ENCODE peak calls at places on chromosomes 16 and 17, in six cellular contexts. X, I, Y, M, R and U are unnamed samples.

GRCh38 chr17:16354585-16354984 is 1.3 kb upstream of the CENPV start:
- DNase-seq in Y (no peak), M (no peak), I (no peak), R (no peak), X (no peak), U (no peak)

GRCh38 chr16:31029272-31029671 is 4.1 kb upstream of the STX4 start:
- DNase-seq in R (no peak), X (no peak), Y (no peak), I (no peak), M (no peak), U (no peak)

GRCh38 chr16:10614685-10615084 is 34.3 kb upstream of the EMP2 start:
- DNase-seq in I (no peak), M (no peak), Y (no peak), R (no peak), X (no peak), U (no peak)

GRCh38 chr16:75219838-75220237 is 1.1 kb downstream of the CTRB1 start:
- DNase-seq in I (no peak), M (no peak), X (no peak), R (no peak), Y (no peak), U (no peak)

GRCh38 chr17:3905017-3905486 is 11.2 kb downstream of the P2RX1 start:
- DNase-seq in X (no peak), I (no peak), M (no peak), R (no peak), Y (no peak), U (peak; percentile 95)

GRCh38 chr16:67637625-67638024 is 7.3 kb upstream of the CARMIL2 start:
- DNase-seq in R (no peak), I (no peak), Y (no peak), M (no peak), X (no peak), U (no peak)

GRCh38 chr17:57051886-57052342 is 33.1 kb upstream of the AKAP1 start:
- DNase-seq in R (no peak), I (no peak), M (no peak), Y (no peak), X (no peak), U (no peak)

GRCh38 chr16:66529475-66529874 is 20.4 kb downstream of the TK2 start:
- DNase-seq in R (no peak), X (no peak), Y (no peak), M (no peak), I (no peak), U (no peak)

GRCh38 chr17:61410555-61411089 is 11.0 kb downstream of the TBX2 start:
- DNase-seq in I (peak; percentile 60), R (peak; percentile 78), Y (peak; percentile 69), X (peak; percentile 85), M (peak; percentile 90), U (peak; percentile 53)

GRCh38 chr17:51419476-51419875 is 159.1 kb downstream of the UTP18 start:
- DNase-seq in M (no peak), R (no peak), I (no peak), X (no peak), Y (no peak), U (peak; percentile 20)

GRCh38 chr17:49505854-49506253 is 10.8 kb downstream of the NGFR start:
- DNase-seq in R (no peak), Y (peak; percentile 27), I (no peak), X (peak; percentile 52), M (peak; percentile 69), U (no peak)

GRCh38 chr17:46141645-46142044 is 51.6 kb downstream of the KANSL1 start:
- DNase-seq in I (no peak), X (no peak), Y (no peak), M (no peak), R (no peak), U (no peak)

GRCh38 chr16:84302111-84302954 is 7.7 kb downstream of the WFDC1 start:
- DNase-seq in M (no peak), X (no peak), I (no peak), R (no peak), Y (no peak), U (no peak)

GRCh38 chr17:1829579-1830257 is at the start of the genes RPA1 and SMYD4:
- DNase-seq in M (peak; percentile 90), Y (peak; percentile 85), R (peak; percentile 85), X (peak; percentile 86), I (peak; percentile 89), U (peak; percentile 86)

GRCh38 chr17:64420143-64420670 is 28.7 kb upstream of the MILR1 start:
- DNase-seq in Y (peak; percentile 39), M (no peak), I (peak; percentile 85), X (no peak), R (no peak), U (peak; percentile 19)

GRCh38 chr17:68437979-68438877 is 19.1 kb downstream of the WIPI1 start:
- DNase-seq in X (no peak), Y (peak; percentile 42), R (no peak), M (no peak), I (no peak), U (peak; percentile 65)

GRCh38 chr17:5097101-5097834 is 14.4 kb downstream of the ZNF232 start:
- DNase-seq in I (no peak), R (no peak), Y (no peak), M (peak; percentile 77), X (peak; percentile 44), U (peak; percentile 66)

GRCh38 chr17:75338335-75338734 is 49.1 kb upstream of the SLC25A19 start:
- DNase-seq in R (no peak), I (no peak), M (no peak), Y (no peak), X (no peak), U (no peak)

GRCh38 chr16:89322381-89323119 is 105.0 kb downstream of the ZNF778 start:
- DNase-seq in X (peak; percentile 79), Y (peak; percentile 70), I (peak; percentile 60), M (no peak), R (peak; percentile 72), U (no peak)

DNA sequence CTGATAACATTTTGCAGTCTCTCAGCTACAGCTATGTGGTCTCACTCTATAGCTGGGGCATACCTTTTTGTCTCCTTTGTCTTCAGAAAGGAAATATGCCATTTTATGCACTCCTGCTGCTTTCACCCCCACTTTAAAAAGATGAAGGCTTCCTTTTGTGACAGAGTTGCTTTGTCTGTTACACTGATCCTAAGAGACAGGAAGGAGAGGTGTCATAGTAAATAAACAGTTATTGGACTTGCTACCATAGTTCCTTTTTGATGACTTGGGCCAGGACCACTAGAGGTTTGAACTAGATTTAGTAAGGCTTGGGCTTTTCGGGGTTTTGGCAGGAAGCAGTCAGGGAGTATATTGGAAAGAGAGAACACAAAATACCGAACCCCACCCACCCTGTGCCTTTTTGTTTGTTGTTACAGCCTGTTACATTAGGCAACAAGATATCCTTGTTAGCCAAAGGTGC is 1.8 kb upstream of the METTL9 start:
- DNase-seq in M (no peak), X (no peak), I (no peak), Y (no peak), R (no peak), U (no peak)
- H3K4me3 ChIP-seq in M (no peak overlapping the region), X (no peak overlapping the region), I (no peak overlapping the region), Y (no peak overlapping the region), R (no peak overlapping the region), U (no peak overlapping the region)

GRCh38 chr16:80792031-80792430 is 12.4 kb downstream of the CDYL2 start:
- DNase-seq in Y (no peak), R (no peak), X (no peak), M (no peak), I (no peak), U (no peak)

GRCh38 chr16:80784951-80785350 is 19.4 kb downstream of the CDYL2 start:
- DNase-seq in R (no peak), M (no peak), I (no peak), Y (no peak), X (no peak), U (no peak)

GRCh38 chr16:80791411-80791810 is 13.0 kb downstream of the CDYL2 start:
- DNase-seq in I (no peak), R (no peak), M (no peak), X (no peak), Y (no peak), U (no peak)

DNA sequence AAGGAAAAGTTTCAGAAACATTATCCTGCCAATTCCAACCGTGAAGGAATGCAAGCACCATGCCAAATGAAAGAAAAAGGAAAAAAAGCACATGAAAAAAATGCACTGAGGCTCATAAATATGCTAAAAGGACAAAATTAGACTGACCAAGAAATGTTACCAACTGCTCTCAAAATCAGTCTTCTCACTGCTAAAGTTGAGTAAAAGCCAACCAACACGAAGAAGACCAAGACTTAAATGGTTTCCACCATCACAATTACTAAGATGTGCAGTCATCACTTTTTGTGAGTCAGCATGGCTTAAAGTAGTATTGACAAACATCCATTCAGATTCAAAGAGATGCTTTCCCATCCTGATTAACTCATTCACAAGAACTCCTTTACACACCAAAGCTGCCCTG is 16.4 kb downstream of the CDYL2 start:
- DNase-seq in Y (no peak), M (no peak), X (no peak), R (no peak), I (no peak), U (no peak)
- H3K27ac ChIP-seq in Y (no peak overlapping the region), M (no peak overlapping the region), X (no peak overlapping the region), R (no peak overlapping the region), I (no peak overlapping the region), U (no peak overlapping the region)

GRCh38 chr16:1809281-1809801 is 15.8 kb upstream of the IGFALS start:
- DNase-seq in I (peak; percentile 50), X (no peak), Y (no peak), M (no peak), R (no peak), U (no peak)

GRCh38 chr16:1808691-1809090 is 15.2 kb upstream of the IGFALS start:
- DNase-seq in I (no peak), Y (no peak), M (no peak), X (no peak), R (no peak), U (no peak)

GRCh38 chr16:1810536-1810935 is 16.1 kb downstream of the HAGH start:
- DNase-seq in R (no peak), M (no peak), Y (no peak), I (no peak), X (no peak), U (no peak)

GRCh38 chr16:1810106-1810505 is 16.5 kb downstream of the HAGH start:
- DNase-seq in I (no peak), X (no peak), M (no peak), Y (no peak), R (no peak), U (no peak)

GRCh38 chr16:1807626-1808025 is 14.1 kb upstream of the IGFALS start:
- DNase-seq in Y (no peak), R (no peak), M (no peak), X (no peak), I (no peak), U (no peak)
- H3K4me3 ChIP-seq in Y (no peak overlapping the region), R (no peak overlapping the region), M (no peak overlapping the region), X (no peak overlapping the region), I (no peak overlapping the region), U (no peak overlapping the region)

GRCh38 chr17:78023042-78023441 is 64.5 kb downstream of the TNRC6C start:
- DNase-seq in R (no peak), I (no peak), M (no peak), X (no peak), Y (no peak), U (no peak)

GRCh38 chr17:78020717-78021108 is 62.2 kb downstream of the TNRC6C start:
- DNase-seq in R (no peak), X (no peak), M (no peak), I (no peak), Y (no peak), U (no peak)

GRCh38 chr17:78022425-78022824 is 63.9 kb downstream of the TNRC6C start:
- DNase-seq in M (no peak), R (no peak), I (no peak), X (no peak), Y (no peak), U (no peak)

GRCh38 chr17:78019367-78019975 is 61.0 kb downstream of the TNRC6C start:
- DNase-seq in I (peak; percentile 53), X (no peak), R (no peak), Y (no peak), M (no peak), U (no peak)

GRCh38 chr17:78019976-78020716 is 61.6 kb downstream of the TNRC6C start:
- DNase-seq in M (no peak), Y (no peak), X (no peak), R (no peak), I (no peak), U (no peak)
- H3K27ac ChIP-seq in M (no peak overlapping the region), Y (no peak overlapping the region), X (no peak overlapping the region), R (no peak overlapping the region), I (no peak overlapping the region), U (no peak overlapping the region)